ENCODE peak calls at places on chromosomes 16 and 17, in seven cellular contexts. C is stomach; Y is Peyer's patch; O is effector memory CD4-positive, alpha-beta T cell; F is iPS DF 6.9; Q is fibroblast of mammary gland; D is cardiac fibroblast. V is an unnamed sample.

GRCh38 chr16:66925322-66925840 is at the start of gene RRAD:
- DNase-seq in O (no peak), D (peak), Y (no peak), Q (no peak), F (no peak), C (no peak), V (no peak)

GRCh38 chr17:40338058-40338457 is 26.5 kb downstream of the GJD3 start:
- DNase-seq in F (no peak), Y (no peak), C (no peak), Q (no peak), O (no peak), D (no peak), V (no peak)

GRCh38 chr17:15981208-15981607 is 18.3 kb downstream of the ZSWIM7 start:
- DNase-seq in Y (no peak), F (no peak), O (no peak), D (no peak), Q (no peak), C (no peak), V (peak)

GRCh38 chr16:28573738-28574718 is 20.3 kb downstream of the SGF29 start:
- DNase-seq in O (no peak), Y (no peak), F (no peak), Q (no peak), C (no peak), D (no peak), V (no peak)

GRCh38 chr16:50631985-50632576 is 49.0 kb downstream of the SNX20 start:
- DNase-seq in Q (no peak), Y (no peak), F (no peak), D (no peak), C (no peak), O (no peak), V (no peak)

GRCh38 chr17:64403881-64404460 is 13.3 kb upstream of the PECAM1 start:
- DNase-seq in D (no peak), F (no peak), O (no peak), Y (no peak), Q (no peak), C (no peak), V (no peak)

GRCh38 chr17:76515291-76515949 is 14.2 kb upstream of the RHBDF2 start:
- DNase-seq in O (peak), F (no peak), C (peak), Q (peak), D (peak), Y (peak), V (no peak)

GRCh38 chr16:12215302-12216105 is 239.0 kb downstream of the SNX29 start:
- DNase-seq in F (no peak), Y (no peak), C (no peak), Q (no peak), D (no peak), O (no peak), V (no peak)

GRCh38 chr17:69525920-69526841 is 111.7 kb downstream of the MAP2K6 start:
- DNase-seq in Y (no peak), C (peak), O (no peak), F (peak), D (peak), Q (peak), V (peak)

GRCh38 chr16:83977056-83977815 is 9.2 kb downstream of the NECAB2 start:
- DNase-seq in O (no peak), D (no peak), Q (no peak), Y (no peak), F (no peak), C (no peak), V (no peak)

GRCh38 chr16:73205153-73205549 is 157.2 kb upstream of the ZFHX3 start:
- DNase-seq in F (no peak), O (no peak), D (no peak), C (no peak), Q (no peak), Y (no peak), V (no peak)

GRCh38 chr16:20904507-20905079 is 4.0 kb downstream of the LYRM1 start:
- DNase-seq in O (no peak), F (no peak), Q (peak), C (peak), D (peak), Y (peak), V (peak)

GRCh38 chr16:22300427-22301071 is 3.3 kb downstream of the POLR3E start:
- DNase-seq in F (no peak), O (no peak), Q (peak), Y (peak), D (peak), C (peak), V (peak)

GRCh38 chr17:78818932-78819331 is 21.7 kb downstream of the USP36 start:
- DNase-seq in C (peak), D (no peak), Q (no peak), O (peak), F (no peak), Y (peak), V (no peak)

GRCh38 chr17:39224778-39225307 is 902 bp downstream of the STAC2 start:
- DNase-seq in F (no peak), Y (no peak), Q (no peak), C (no peak), D (no peak), O (no peak), V (no peak)

GRCh38 chr16:17173134-17173729 is 297.5 kb downstream of the XYLT1 start:
- DNase-seq in Y (peak), D (peak), C (peak), Q (peak), F (no peak), O (no peak), V (peak)

GRCh38 chr17:74547736-74548135 is 1.8 kb upstream of the CD300C start:
- DNase-seq in Y (no peak), C (no peak), O (no peak), Q (no peak), F (no peak), D (no peak), V (no peak)

GRCh38 chr17:83145831-83146230 is 66.4 kb downstream of the METRNL start:
- DNase-seq in Y (no peak), O (no peak), D (no peak), Q (no peak), F (no peak), C (no peak), V (no peak)

GRCh38 chr17:44351961-44352921 is 7.1 kb downstream of the GRN start:
- DNase-seq in O (no peak), F (no peak), Q (no peak), D (no peak), C (no peak), Y (no peak), V (no peak)

GRCh38 chr17:57487552-57487951 is 231.2 kb downstream of the MSI2 start:
- DNase-seq in C (no peak), Q (no peak), F (no peak), O (no peak), D (no peak), Y (no peak), V (no peak)

GRCh38 chr17:40058865-40059264 is 3.9 kb upstream of the THRA start:
- DNase-seq in Y (no peak), C (no peak), Q (no peak), D (no peak), O (no peak), F (no peak), V (no peak)

GRCh38 chr17:2040942-2041560 is 771 bp upstream of the OVCA2 start:
- DNase-seq in D (no peak), O (no peak), F (no peak), Q (no peak), Y (no peak), C (no peak), V (no peak)

GRCh38 chr17:82315703-82316358 is 1.6 kb downstream of the CD7 start:
- DNase-seq in O (peak), Q (no peak), Y (peak), F (no peak), D (no peak), C (no peak), V (no peak)

GRCh38 chr16:73037331-73037745 is 10.6 kb downstream of the ZFHX3 start:
- DNase-seq in Q (no peak), O (no peak), F (no peak), D (no peak), Y (no peak), C (peak), V (no peak)

GRCh38 chr17:48062273-48062672 is 14.1 kb downstream of the NFE2L1 start:
- DNase-seq in O (no peak), D (no peak), F (no peak), C (no peak), Y (no peak), Q (no peak), V (no peak)

GRCh38 chr17:6560496-6560895 is 4.1 kb upstream of the PITPNM3 start:
- DNase-seq in F (no peak), C (no peak), Q (no peak), Y (no peak), O (no peak), D (no peak), V (no peak)

GRCh38 chr17:77385750-77386501 is 245.2 kb downstream of the SEC14L1 start:
- DNase-seq in Y (no peak), C (no peak), Q (peak), O (no peak), F (no peak), D (peak), V (no peak)

GRCh38 chr16:57539072-57539796 is 2.9 kb upstream of the CCDC102A start:
- DNase-seq in Q (peak), C (no peak), F (no peak), D (peak), Y (peak), O (no peak), V (peak)

GRCh38 chr17:58513391-58513912 is 986 bp downstream of the MTMR4 start:
- DNase-seq in D (no peak), F (no peak), Y (no peak), O (no peak), C (no peak), Q (no peak), V (no peak)

GRCh38 chr16:87575027-87575804 is 27.1 kb upstream of the JPH3 start:
- DNase-seq in D (no peak), Y (no peak), O (no peak), F (no peak), C (no peak), Q (no peak), V (no peak)

GRCh38 chr16:72566174-72566573 is 394.2 kb upstream of the PMFBP1 start:
- DNase-seq in Y (no peak), Q (no peak), C (no peak), D (no peak), O (no peak), F (no peak), V (no peak)

GRCh38 chr17:17635126-17635525 is 43.6 kb upstream of the PEMT start:
- DNase-seq in F (no peak), O (no peak), C (no peak), D (no peak), Y (no peak), Q (peak), V (no peak)

GRCh38 chr17:43917348-43918025 is 10.2 kb upstream of the MPP2 start:
- DNase-seq in O (peak), D (peak), F (no peak), Y (peak), Q (peak), C (peak), V (peak)

GRCh38 chr16:85689285-85689949 is 663 bp upstream of the GINS2 start:
- DNase-seq in F (no peak), D (no peak), O (no peak), Y (no peak), Q (no peak), C (peak), V (no peak)

GRCh38 chr17:71188811-71189492 is 931.9 kb upstream of the SOX9 start:
- DNase-seq in O (no peak), F (no peak), D (peak), C (no peak), Q (peak), Y (no peak), V (peak)

GRCh38 chr17:57485916-57486315 is 229.6 kb downstream of the MSI2 start:
- DNase-seq in F (no peak), Y (no peak), O (no peak), C (no peak), Q (no peak), D (no peak), V (no peak)

DNA sequence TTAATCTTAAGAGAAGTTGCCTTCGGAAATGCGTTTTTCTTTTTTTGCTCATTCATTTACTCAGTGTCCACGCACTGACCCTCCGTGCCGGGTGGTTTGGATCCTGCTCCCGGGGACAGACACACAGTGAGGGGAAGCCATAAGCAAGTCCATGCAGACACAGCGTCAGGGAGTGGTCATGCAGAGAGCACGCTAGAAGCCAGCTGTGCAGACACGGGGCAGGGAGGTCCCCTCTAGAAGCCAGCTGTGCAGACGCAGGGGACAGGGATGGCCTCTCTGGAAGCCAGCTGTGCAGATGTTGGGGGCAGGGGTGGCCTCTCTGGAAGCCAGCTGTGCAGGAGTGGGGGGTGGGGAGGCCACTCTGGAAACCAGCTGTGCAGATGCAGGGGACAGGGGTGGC is 4.8 kb downstream of the GAA start:
- DNase-seq in C (no peak), Q (no peak), F (no peak), Y (no peak), D (no peak), O (no peak), V (no peak)
- H3K4me3 ChIP-seq in C (no peak), Q (no peak), F (no peak), Y (no peak), D (no peak), O (no peak), V (no peak)

DNA sequence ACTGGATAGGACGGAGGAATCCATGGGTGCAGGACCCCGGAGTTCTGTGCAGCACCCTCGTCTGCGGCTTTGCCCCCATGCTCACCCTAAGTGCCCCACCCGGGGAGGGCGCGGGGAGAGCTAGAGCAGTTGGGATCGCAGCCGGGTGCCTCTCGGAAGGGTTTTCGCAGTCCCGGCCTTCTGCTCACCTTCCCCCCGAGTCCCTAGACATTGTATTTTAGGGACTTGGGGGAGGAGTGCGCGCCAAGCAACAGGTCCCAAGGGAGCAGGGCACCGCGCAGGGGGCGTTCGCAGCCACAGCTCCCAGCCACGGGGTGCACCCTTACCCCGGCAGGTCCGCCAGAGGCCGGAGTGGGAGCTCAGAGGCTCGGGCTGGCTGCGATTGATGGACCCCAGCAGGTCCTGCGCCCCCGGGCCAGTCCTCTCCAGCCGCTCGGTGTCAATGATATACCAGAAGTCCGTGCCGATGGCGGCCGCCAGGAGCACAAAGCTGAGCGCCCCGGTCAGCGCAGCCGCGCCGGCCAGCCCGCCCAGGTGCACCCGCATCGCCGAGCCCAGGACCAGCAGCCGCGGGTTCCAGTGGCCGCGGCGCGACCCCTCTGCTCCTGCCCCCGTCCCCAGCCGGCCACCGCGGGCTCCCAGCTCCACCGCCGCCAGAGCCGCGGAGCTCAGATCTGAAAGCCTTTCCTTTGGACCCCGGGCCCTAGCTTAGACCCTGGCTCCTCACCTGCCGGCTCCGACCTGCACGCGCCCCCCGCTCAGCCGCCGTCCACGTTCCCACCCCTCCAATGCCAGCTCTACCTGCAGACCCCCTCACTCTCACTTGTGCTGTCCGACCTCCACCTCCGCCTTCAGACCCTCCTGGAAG is 784 bp downstream of the TMEM114 start:
- DNase-seq in D (no peak), O (no peak), Y (no peak), C (no peak), Q (no peak), F (no peak), V (no peak)
- H3K4me3 ChIP-seq in D (no peak), O (no peak), Y (no peak), C (no peak), Q (no peak), F (peak), V (no peak)

GRCh38 chr17:80566054-80566400 is 21.4 kb downstream of the RPTOR start:
- DNase-seq in F (no peak), Q (no peak), D (no peak), C (no peak), Y (no peak), O (no peak), V (no peak)

GRCh38 chr17:80561541-80562114 is 17.0 kb downstream of the RPTOR start:
- DNase-seq in Q (no peak), O (no peak), D (peak), Y (no peak), F (no peak), C (no peak), V (no peak)

GRCh38 chr17:80564545-80564944 is 19.9 kb downstream of the RPTOR start:
- DNase-seq in Y (no peak), C (no peak), F (no peak), Q (no peak), O (no peak), D (no peak), V (no peak)

GRCh38 chr17:80568246-80568645 is 23.6 kb downstream of the RPTOR start:
- DNase-seq in O (no peak), D (no peak), C (no peak), Q (no peak), Y (no peak), F (no peak), V (no peak)

DNA sequence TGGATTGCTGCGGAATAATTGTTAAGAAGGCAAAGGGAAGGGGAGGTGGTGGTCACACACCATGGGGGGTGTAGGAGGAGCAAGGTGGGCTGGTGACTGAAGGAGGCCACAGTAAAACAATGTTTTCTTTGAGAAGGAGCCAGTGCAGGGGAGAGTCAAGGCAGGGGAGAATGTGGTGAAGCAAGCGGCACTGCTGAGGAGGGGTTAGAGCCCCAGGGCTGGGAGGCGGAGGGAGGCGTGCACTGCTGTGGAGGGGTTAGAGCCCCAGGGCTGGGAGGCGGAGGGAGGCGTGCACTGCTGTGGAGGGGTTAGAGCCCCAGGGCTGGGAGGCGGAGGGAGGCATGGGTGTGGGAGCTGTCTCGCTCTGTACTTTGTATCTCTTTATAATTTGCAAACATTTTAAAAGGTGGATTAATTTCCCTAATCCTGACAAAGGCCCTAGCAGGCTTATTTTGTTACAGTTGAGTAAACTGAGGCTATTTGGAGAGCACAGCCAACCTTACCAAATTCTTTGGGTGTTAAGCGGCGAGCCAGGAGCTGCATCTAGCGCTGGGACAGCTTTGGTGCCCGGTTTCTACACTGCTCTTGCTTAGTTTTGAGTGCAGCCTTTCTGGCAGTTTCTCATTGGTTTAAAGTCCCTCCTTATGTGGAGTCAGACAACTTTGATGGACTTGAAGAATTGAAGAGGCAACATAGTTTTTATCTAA is 20.9 kb downstream of the RPTOR start:
- DNase-seq in C (no peak), Q (no peak), F (no peak), D (no peak), Y (no peak), O (no peak), V (no peak)
- H3K4me3 ChIP-seq in C (no peak), Q (no peak), F (no peak), D (no peak), Y (no peak), O (no peak), V (no peak)

GRCh38 chr17:50154604-50155003 is 4.1 kb upstream of the PPP1R9B start:
- DNase-seq in D (no peak), Y (no peak), Q (no peak), O (no peak), C (no peak), F (no peak), V (no peak)
- H3K4me3 ChIP-seq in D (no peak), Y (no peak), Q (no peak), O (no peak), C (no peak), F (no peak), V (no peak)

GRCh38 chr16:81542609-81543570 is 98.3 kb downstream of the CMIP start:
- DNase-seq in Q (no peak), O (no peak), Y (no peak), D (no peak), C (no peak), F (no peak), V (no peak)
- H3K4me3 ChIP-seq in Q (no peak), O (no peak), Y (no peak), D (no peak), C (no peak), F (no peak), V (no peak)